ENCODE peak calls at places on chromosomes 4 and X, in five cellular contexts. T, O, H, Z and Q are unnamed samples.

GRCh38 chrX:84192006-84192405 is 4.0 kb upstream of the RPS6KA6 start:
- DNase-seq in O (no peak), H (no peak), T (no peak), Z (no peak), Q (no peak)

GRCh38 chrX:37986893-37987292 is 19.5 kb upstream of the SYTL5 start:
- DNase-seq in H (peak; percentile 4), Z (no peak), O (peak; percentile 66), T (no peak), Q (no peak)

GRCh38 chr4:162104459-162105124 is 59.2 kb downstream of the FSTL5 start:
- DNase-seq in O (no peak), Z (no peak), T (no peak), H (no peak), Q (no peak)

GRCh38 chr4:41133619-41134018 is 80.7 kb downstream of the APBB2 start:
- DNase-seq in H (no peak), O (no peak), Z (no peak), T (no peak), Q (no peak)

GRCh38 chrX:110746014-110746413 is 49.6 kb downstream of the CHRDL1 start:
- DNase-seq in T (no peak), Z (no peak), H (no peak), O (no peak), Q (no peak)

GRCh38 chrX:46653482-46653881 is 79.9 kb downstream of the CHST7 start:
- DNase-seq in H (peak; percentile 21), O (no peak), T (no peak), Z (no peak), Q (no peak)

GRCh38 chr4:41212221-41213203 is 1.8 kb downstream of the APBB2 start:
- DNase-seq in T (peak; percentile 74), H (peak; percentile 81), Z (no peak), O (peak; percentile 59), Q (no peak)

GRCh38 chr4:10006236-10006603 is 15.1 kb downstream of the SLC2A9 start:
- DNase-seq in Z (no peak), H (peak; percentile 45), T (no peak), O (peak; percentile 21), Q (no peak)

GRCh38 chr4:79865253-79865652 is 207.8 kb downstream of the ANTXR2 start:
- DNase-seq in O (peak; percentile 86), T (peak; percentile 55), Z (no peak), H (peak; percentile 25), Q (no peak)

GRCh38 chrX:71302461-71303213 is 1.1 kb downstream of the ITGB1BP2 start:
- DNase-seq in O (peak; percentile 12), Z (no peak), T (no peak), H (no peak), Q (no peak)

GRCh38 chr4:76989391-76990061 is 40.0 kb downstream of the SEPTIN11 start:
- DNase-seq in Z (no peak), O (no peak), T (no peak), H (no peak), Q (no peak)

GRCh38 chrX:27276751-27277150 is 186.4 kb downstream of the PPP4R3C start:
- DNase-seq in O (no peak), T (no peak), H (no peak), Z (no peak), Q (no peak)

GRCh38 chr4:34181891-34182290 is 2062.4 kb downstream of the ARAP2 start:
- DNase-seq in H (peak; percentile 57), Z (no peak), O (peak; percentile 48), T (no peak), Q (no peak)

GRCh38 chr4:34183916-34184315 is 2060.4 kb downstream of the ARAP2 start:
- DNase-seq in O (peak; percentile 20), Z (no peak), T (no peak), H (no peak), Q (no peak)

GRCh38 chr4:34178476-34178875 is 2065.8 kb downstream of the ARAP2 start:
- DNase-seq in Z (no peak), O (peak; percentile 11), T (no peak), H (no peak), Q (no peak)

GRCh38 chr4:34182346-34182745 is 2062.0 kb downstream of the ARAP2 start:
- DNase-seq in H (peak; percentile 62), T (no peak), O (peak; percentile 39), Z (no peak), Q (no peak)

DNA sequence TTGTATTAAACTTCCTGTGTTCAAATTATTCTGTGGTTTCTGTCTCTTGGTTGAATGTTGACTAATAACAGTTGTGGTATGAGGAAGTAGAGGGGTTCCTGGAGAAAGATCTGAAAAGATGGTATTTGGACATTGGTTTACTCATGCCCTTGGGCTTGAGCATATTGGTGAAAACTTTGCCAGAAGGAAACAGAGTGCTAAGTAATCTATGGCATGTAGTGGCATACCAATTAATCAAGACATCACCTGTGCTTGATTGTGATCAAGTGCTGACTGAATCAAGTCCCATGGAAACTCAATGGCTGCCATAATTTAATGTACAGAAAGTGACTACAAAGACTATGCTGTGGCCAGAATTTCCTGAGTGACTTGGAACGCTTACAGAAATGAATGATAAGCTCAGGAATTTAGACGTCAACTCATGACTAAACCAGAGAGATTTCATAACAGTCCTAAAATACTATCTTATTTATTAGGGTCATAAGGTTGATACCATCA is 2063.0 kb downstream of the ARAP2 start:
- DNase-seq in Z (no peak), H (peak; percentile 81), O (peak; percentile 90), T (peak; percentile 32), Q (no peak)
- H3K27ac ChIP-seq in Z (no peak overlapping the region), H (peak overlapping the region; percentile 78), O (peak overlapping the region; percentile 83), T (peak overlapping the region; percentile 84), Q (no peak overlapping the region)

GRCh38 chr4:145280541-145280940 is 100.2 kb upstream of the OTUD4 start:
- DNase-seq in T (no peak), O (peak; percentile 12), Z (no peak), H (no peak), Q (no peak)
- H3K27ac ChIP-seq in T (no peak overlapping the region), O (peak overlapping the region; percentile 97), Z (no peak overlapping the region), H (no peak overlapping the region), Q (no peak overlapping the region)

GRCh38 chr4:155762351-155762750 is 3.5 kb downstream of the GUCY1B1 start:
- DNase-seq in Z (no peak), H (peak; percentile 47), O (no peak), T (no peak), Q (no peak)
- H3K27ac ChIP-seq in Z (no peak overlapping the region), H (no peak overlapping the region), O (no peak overlapping the region), T (no peak overlapping the region), Q (no peak overlapping the region)

GRCh38 chr4:163495900-163496299 is 1.4 kb downstream of the TMA16 start:
- DNase-seq in Z (no peak), H (no peak), O (no peak), T (no peak), Q (no peak)
- H3K27ac ChIP-seq in Z (no peak overlapping the region), H (no peak overlapping the region), O (no peak overlapping the region), T (no peak overlapping the region), Q (no peak overlapping the region)

DNA sequence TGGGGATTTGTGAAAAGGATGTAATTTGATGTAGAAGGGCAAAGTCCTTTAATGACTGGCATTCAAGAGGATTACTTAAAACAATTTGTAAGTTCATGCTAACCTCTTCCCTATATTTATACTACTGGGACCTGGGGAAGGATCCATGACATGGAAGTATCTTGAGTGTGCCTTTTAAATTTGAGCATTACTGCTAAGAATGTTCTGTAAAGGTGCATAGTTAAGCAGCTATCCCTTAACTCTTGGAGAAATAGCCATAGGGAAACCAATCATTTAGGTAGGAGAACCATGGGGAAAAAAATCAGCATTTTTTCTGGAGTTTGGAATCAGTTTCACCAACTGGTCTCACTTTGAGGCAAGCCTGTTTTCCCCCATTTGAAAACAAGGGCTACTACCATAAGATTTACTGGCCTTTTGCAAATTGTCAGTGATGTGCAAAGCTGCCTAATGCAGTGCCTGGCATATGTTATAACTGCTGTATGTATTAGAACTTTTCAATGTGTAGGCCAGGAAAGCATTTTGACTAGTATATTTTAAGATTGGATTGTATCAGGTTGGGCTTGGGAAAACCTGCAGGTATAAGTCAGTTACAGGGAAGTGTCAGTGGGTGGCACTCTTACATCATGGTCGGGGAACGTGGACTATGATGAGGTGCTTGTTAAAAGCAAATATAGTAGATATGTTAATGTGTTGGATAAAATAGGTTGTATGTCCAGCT is 72.1 kb downstream of the PRSS12 start:
- DNase-seq in H (peak; percentile 85), O (peak; percentile 69), Z (no peak), T (peak; percentile 60), Q (no peak)
- H3K27ac ChIP-seq in H (peak overlapping the region; percentile 10), O (peak overlapping the region; percentile 50), Z (no peak overlapping the region), T (peak overlapping the region; percentile 16), Q (no peak overlapping the region)

DNA sequence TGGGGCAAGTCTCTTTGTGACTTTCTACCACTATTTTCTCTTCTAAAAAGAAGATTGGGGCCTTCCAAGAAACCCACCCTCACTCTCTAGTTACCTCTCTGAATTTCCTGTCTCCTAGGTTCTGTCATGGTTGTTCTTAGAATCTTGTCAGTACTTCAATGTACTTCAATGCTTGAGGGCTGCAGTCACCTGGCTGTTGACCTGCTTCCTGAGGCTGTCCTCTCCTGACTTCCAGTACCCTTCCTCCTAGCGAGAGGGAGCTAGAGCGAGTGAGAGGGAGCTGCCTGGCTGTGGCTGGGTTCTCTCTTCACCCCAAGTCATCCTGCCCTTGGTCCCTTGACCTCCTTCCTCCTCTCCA is 17.7 kb downstream of the CD99L2 start:
- DNase-seq in T (no peak), H (no peak), Z (no peak), O (no peak), Q (no peak)
- H3K27ac ChIP-seq in T (no peak overlapping the region), H (no peak overlapping the region), Z (no peak overlapping the region), O (no peak overlapping the region), Q (no peak overlapping the region)

GRCh38 chr4:113835005-113835404 is 73.5 kb upstream of the CAMK2D start:
- DNase-seq in Z (no peak), H (peak; percentile 13), T (peak; percentile 54), O (peak; percentile 67), Q (no peak)

GRCh38 chr4:113834302-113834701 is 72.8 kb upstream of the CAMK2D start:
- DNase-seq in H (no peak), T (no peak), O (no peak), Z (no peak), Q (no peak)

GRCh38 chr4:113838421-113838820 is 76.9 kb upstream of the CAMK2D start:
- DNase-seq in O (no peak), T (no peak), Z (no peak), H (no peak), Q (no peak)

GRCh38 chr4:113840850-113841249 is 79.3 kb upstream of the CAMK2D start:
- DNase-seq in O (no peak), H (no peak), T (no peak), Z (no peak), Q (no peak)

GRCh38 chr4:113837397-113837796 is 75.9 kb upstream of the CAMK2D start:
- DNase-seq in H (peak; percentile 93), Z (no peak), O (peak; percentile 87), T (peak; percentile 50), Q (no peak)
- H3K27ac ChIP-seq in H (peak overlapping the region; percentile 53), Z (no peak overlapping the region), O (peak overlapping the region; percentile 35), T (peak overlapping the region; percentile 25), Q (no peak overlapping the region)

GRCh38 chrX:154030715-154031305 is 11.1 kb upstream of the IRAK1 start:
- DNase-seq in Z (no peak), H (no peak), O (no peak), T (no peak), Q (no peak)
- H3K27ac ChIP-seq in Z (no peak overlapping the region), H (no peak overlapping the region), O (no peak overlapping the region), T (no peak overlapping the region), Q (no peak overlapping the region)

GRCh38 chrX:153502131-153502530 is 7.4 kb downstream of the BGN start:
- DNase-seq in T (no peak), Z (no peak), O (no peak), H (no peak), Q (no peak)
- H3K27ac ChIP-seq in T (no peak overlapping the region), Z (no peak overlapping the region), O (no peak overlapping the region), H (no peak overlapping the region), Q (no peak overlapping the region)

GRCh38 chrX:17078031-17078730 is 131.7 kb downstream of the REPS2 start:
- DNase-seq in T (peak; percentile 9), O (peak; percentile 68), Z (no peak), H (peak; percentile 11), Q (no peak)
- H3K27ac ChIP-seq in T (no peak overlapping the region), O (peak overlapping the region; percentile 76), Z (no peak overlapping the region), H (peak overlapping the region; percentile 32), Q (no peak overlapping the region)